ENCODE peak calls at places on chromosomes 2 and 18, in nine cellular contexts. Y is psoas muscle, K is kidney, F is IMR-90, L is lower lobe of right lung, J is tibial nerve, C is uterus, W is right lobe of liver, U is H9. V is an unnamed sample. For H3K4me1, the result is how much of the 10 kb centered on the place peaks cover.

GRCh38 chr18:6660334-6660733 is 69.2 kb upstream of the ARHGAP28 start:
- DNase-seq in Y (no peak), K (no peak), F (peak), L (no peak), J (no peak), C (no peak), W (no peak), U (no peak), V (no peak)

GRCh38 chr2:236209535-236209934 is 41.3 kb upstream of the GBX2 start:
- DNase-seq in Y (no peak), K (no peak), F (no peak), L (no peak), J (no peak), C (no peak), W (no peak), U (peak), V (no peak)

GRCh38 chr2:24456610-24457556 is 34.2 kb upstream of the NCOA1 start:
- DNase-seq in Y (peak), K (peak), F (peak), L (no peak), J (peak), C (peak), W (no peak), U (no peak), V (no peak)

GRCh38 chr2:238038203-238038602 is 22.6 kb upstream of the SCLY start:
- DNase-seq in Y (no peak), K (peak), F (no peak), L (no peak), J (no peak), C (no peak), W (no peak), U (no peak), V (no peak)

GRCh38 chr2:163515836-163516235 is 220.0 kb downstream of the FIGN start:
- DNase-seq in Y (no peak), K (no peak), F (no peak), L (no peak), J (no peak), C (no peak), W (no peak), U (no peak), V (no peak)

GRCh38 chr2:207534390-207534789 is 4.6 kb downstream of the CREB1 start:
- DNase-seq in Y (no peak), K (no peak), F (no peak), L (no peak), J (no peak), C (no peak), W (no peak), U (no peak), V (no peak)

GRCh38 chr2:151560289-151560688 is 150.6 kb downstream of the RIF1 start:
- DNase-seq in Y (no peak), K (no peak), F (peak), L (no peak), J (no peak), C (no peak), W (no peak), U (no peak), V (no peak)

GRCh38 chr2:170503971-170504819 is 210.9 kb upstream of the SP5 start:
- DNase-seq in Y (no peak), K (no peak), F (no peak), L (no peak), J (no peak), C (no peak), W (no peak), U (no peak), V (no peak)

GRCh38 chr2:187475499-187476248 is 27.6 kb upstream of the CALCRL start:
- DNase-seq in Y (no peak), K (no peak), F (no peak), L (no peak), J (no peak), C (no peak), W (no peak), U (no peak), V (no peak)

GRCh38 chr2:133497261-133497893 is 70.9 kb downstream of the NCKAP5 start:
- DNase-seq in Y (no peak), K (no peak), F (peak), L (no peak), J (no peak), C (no peak), W (no peak), U (peak), V (no peak)

GRCh38 chr18:39389800-39390379 is 1824.3 kb upstream of the CELF4 start:
- DNase-seq in Y (no peak), K (peak), F (no peak), L (no peak), J (no peak), C (no peak), W (no peak), U (peak), V (no peak)

GRCh38 chr2:220703279-220703678 is 868.8 kb downstream of the EPHA4 start:
- DNase-seq in Y (no peak), K (no peak), F (peak), L (no peak), J (no peak), C (no peak), W (no peak), U (no peak), V (no peak)

GRCh38 chr18:55657572-55658331 is 69.8 kb upstream of the TCF4 start:
- DNase-seq in Y (no peak), K (no peak), F (no peak), L (no peak), J (no peak), C (no peak), W (no peak), U (no peak), V (no peak)

GRCh38 chr2:10523406-10524189 is 75.5 kb upstream of the ODC1 start:
- DNase-seq in Y (no peak), K (peak), F (no peak), L (no peak), J (no peak), C (no peak), W (no peak), U (no peak), V (no peak)

GRCh38 chr2:23628926-23629325 is 243.9 kb downstream of the KLHL29 start:
- DNase-seq in Y (no peak), K (peak), F (no peak), L (peak), J (no peak), C (no peak), W (no peak), U (no peak), V (no peak)

DNA sequence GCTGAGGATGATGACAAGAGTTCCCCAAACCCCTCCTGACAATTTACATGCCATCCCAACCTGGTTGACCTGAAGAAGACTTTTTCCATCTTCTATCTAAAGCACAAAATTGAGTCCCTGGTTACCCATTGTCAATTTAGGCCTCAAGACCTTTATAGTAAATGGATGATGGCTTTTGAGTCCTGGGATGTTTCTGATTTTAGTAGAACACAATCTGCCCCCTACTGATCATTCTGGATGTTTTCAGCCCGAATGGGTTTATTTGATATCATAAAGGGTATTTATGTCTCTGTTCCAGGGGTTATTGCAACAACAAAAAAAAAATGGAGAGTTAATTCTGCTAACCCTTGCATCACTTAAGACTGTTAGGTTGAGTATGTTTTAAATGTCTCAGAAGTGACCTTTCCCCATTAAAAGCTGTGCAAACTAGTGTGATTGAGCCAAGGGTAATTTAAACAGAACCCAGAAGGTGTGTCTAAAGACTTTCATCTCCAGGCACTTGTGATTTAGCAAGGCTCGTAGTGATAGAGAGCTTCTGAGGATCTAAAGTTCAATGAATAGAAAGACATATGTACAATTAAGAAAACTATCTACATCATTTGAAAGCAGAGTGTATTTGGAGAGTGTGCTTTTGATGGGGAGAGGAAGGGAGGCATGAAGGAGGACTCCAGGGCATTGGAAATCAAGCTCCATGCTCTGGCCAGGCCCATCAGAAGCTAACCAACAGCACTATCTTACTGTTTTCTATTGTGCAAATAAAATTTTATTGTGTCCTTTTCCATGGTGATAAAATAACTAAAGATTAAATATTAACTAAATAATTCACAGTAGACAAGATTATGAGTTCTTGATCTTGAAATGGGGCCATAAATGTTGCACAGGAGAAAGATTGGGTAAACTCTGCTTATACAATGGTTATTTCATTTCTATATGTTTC is 96.6 kb upstream of the NOSTRIN start:
- DNase-seq in Y (no peak), K (no peak), F (peak), L (no peak), J (no peak), C (no peak), W (no peak), U (no peak), V (peak)
- H3K27ac ChIP-seq in Y (no peak), K (no peak), F (no peak), L (no peak), J (no peak), C (no peak), W (no peak), U (no peak), V (no peak)

DNA sequence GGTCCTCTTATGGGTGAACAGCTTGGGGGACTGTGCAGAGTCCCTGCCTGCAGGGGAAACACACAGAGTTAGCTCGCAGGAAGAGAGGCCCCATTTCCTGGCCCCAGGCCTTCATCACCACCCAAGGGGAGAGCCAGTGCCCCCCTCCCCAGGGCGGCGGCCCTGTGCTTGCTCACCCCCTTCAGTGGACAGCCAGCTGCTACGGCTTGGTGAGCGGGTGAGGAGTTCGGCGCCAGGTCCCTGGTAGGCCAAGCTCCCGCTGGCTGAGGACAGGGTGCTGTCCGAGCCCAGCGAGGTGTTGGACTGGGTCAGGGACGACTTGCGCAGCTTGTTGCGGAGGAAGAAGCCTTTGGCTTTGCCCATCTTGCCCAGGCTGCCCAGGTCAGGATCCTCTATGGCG is 17.2 kb upstream of the SFXN5 start:
- DNase-seq in Y (no peak), K (peak), F (no peak), L (no peak), J (no peak), C (no peak), W (no peak), U (no peak), V (no peak)
- H3K4me1 ChIP-seq in Y (under half), K (half or more), F (under half), L (under half), J (half or more), C (under half), W (under half), U (under half), V (under half)

GRCh38 chr2:70923378-70924015 is 12.2 kb upstream of the ATP6V1B1 start:
- DNase-seq in Y (no peak), K (no peak), F (no peak), L (no peak), J (peak), C (no peak), W (peak), U (peak), V (peak)
- TF ChIP-seq CTCF in Y (no peak), K (no peak), F (no peak), L (no peak), J (no peak), C (no peak), W (no peak), U (peak), V (no peak)

DNA sequence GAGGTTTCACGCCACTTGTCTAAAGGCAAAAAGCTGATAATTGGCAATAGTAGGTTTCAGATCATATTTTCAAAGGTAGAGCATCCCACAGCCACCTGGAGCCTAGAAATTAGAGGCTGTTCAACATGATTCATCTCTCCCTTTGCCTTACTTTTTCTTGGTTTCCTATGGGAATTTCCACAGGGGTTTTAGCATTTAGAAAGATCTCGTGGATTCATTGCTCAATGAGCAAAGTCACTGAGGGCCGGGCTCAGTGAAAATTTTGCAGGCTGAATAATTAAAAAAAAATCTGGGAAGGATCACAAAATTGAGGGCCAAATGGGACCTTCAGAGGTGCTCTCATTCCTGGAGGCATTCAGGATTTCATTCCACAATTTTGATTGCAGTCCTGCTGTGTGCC is 137.1 kb downstream of the VAPA start:
- DNase-seq in Y (no peak), K (no peak), F (peak), L (no peak), J (no peak), C (no peak), W (no peak), U (no peak), V (no peak)
- H3K27ac ChIP-seq in Y (no peak), K (no peak), F (peak), L (no peak), J (peak), C (peak), W (no peak), U (no peak), V (no peak)

DNA sequence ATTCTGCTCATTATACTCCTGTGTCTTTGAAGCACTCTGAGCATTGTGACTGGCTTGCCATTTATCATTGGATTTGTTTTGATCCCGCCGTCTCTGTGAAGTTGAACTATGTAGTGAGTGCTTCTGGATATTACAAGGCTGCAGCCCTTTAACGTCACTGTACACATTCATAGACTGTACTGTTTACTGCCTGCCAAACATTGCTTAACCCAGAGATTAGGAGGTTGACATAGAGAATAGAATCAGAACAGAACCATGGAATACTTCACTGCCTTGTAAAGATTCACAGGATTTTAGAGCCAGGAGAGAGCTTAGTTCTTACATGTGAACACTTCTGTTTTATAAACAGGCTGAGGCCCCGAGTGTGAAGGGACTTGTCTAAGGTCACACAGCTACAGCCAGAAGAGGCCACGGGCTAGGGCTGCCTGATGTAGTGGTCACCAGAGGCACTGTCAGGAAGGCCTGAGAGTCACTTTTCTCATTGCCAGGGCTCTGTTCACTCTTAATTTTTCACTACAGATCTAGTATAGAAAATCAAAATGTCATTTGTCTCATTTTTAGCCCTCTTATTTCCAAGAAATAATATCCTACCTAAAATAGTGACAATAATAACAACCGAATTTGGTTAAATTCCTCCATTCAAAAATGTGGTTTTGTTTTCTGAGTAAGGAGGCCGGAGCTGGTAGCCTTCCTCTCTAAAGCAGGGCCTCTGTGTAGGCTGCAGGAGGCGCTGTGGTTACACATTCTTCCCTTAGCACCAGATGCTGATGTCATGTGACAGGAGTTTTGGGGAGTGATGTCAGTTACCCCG is 87.9 kb downstream of the UGGT1 start:
- DNase-seq in Y (peak), K (no peak), F (peak), L (peak), J (no peak), C (peak), W (peak), U (peak), V (no peak)
- H3K4me1 ChIP-seq in Y (under half), K (under half), F (under half), L (under half), J (under half), C (under half), W (under half), U (under half), V (under half)

DNA sequence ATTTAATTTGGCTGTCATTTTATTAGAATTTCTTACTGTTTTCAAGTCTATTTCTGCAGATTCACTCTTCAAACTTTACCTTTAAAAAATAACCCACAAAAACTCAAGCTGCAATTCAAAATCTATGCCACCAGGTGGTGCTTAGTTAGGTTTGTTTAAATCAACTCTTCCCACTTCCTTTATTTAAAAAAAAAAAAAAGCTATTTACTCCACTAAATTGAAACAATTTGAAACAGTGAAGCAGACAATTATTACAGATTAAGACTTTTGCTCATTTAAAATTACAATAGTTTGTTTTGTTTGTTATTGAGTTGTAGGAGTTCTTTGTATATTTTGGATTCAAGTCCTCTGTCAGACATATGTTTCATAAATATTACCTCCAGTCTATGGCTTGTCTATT is 300.0 kb downstream of the PDE11A start:
- DNase-seq in Y (no peak), K (no peak), F (peak), L (no peak), J (no peak), C (no peak), W (no peak), U (no peak), V (no peak)
- TF ChIP-seq CTCF in Y (peak), K (peak), F (peak), L (peak), J (peak), C (no peak), W (peak), U (peak), V (peak)

DNA sequence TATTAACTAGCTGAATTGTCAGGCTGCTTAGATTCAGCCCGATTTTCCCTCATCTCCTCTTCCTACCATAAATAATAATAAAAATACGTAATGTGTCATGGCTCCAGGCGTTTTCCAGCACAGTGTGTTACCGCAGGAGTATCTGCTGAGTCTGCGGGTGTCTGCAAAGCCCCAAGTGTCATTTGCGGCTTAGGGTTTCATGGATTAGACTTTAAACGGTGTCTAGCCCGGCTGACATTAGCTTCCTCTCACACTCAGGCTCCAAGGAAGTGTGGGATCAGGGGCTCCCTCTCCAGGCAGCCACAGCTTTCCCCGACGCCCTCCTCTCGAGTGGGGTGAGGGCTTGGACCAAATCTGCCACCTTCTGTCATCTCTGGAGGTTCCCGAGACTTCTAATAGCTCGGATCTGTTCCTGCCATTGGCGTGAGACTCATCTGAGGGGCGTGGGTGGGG is 14.1 kb upstream of the HOXD1 start:
- DNase-seq in Y (no peak), K (no peak), F (no peak), L (no peak), J (no peak), C (peak), W (no peak), U (no peak), V (no peak)
- H3K27ac ChIP-seq in Y (no peak), K (peak), F (no peak), L (no peak), J (no peak), C (peak), W (no peak), U (no peak), V (no peak)

DNA sequence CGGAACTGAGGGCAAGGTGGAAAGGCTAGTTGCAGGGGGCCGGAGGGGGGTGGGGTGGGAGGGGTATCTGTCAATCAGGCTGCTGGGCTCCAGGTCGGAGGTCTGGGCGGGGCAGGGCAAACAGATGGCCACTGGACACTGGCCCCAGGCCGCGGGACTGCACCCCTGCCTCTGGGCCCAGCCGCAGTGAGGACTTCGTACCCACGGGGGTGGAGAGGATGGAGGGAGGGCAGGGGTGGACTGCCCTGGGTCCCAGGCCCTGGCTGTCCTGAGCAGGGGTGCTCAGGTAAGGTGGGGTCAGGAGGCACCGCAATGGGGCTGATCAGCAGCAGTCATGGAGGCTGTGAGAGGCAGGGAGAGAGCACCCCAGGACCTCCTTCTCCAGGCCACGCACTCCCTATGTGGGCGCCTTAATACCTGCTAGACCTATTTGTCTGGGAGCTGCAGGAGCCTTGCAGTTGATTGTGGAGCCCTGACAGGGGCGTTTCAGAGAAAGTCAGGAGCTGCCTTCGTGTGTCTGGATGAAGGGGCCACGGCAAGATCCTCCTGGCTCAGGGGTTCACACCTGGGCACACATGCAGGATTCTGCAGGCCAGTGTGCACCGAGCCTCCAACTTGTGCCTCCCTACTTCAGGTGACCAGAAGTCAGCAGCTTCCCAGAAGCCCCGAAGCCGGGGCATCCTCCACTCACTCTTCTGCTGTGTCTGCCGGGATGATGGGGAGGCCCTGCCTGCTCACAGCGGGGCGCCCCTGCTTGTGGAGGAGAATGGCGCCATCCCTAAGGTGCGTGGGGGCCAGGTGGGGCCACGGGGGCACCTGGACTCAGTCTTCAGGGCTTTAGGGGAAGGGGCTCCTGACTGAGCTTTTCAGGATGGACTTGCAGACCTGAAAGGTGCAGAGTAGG is 1.5 kb downstream of the CTDSP1 start:
- DNase-seq in Y (no peak), K (peak), F (no peak), L (peak), J (no peak), C (no peak), W (peak), U (no peak), V (no peak)
- H3K4me1 ChIP-seq in Y (under half), K (under half), F (under half), L (half or more), J (half or more), C (under half), W (under half), U (under half), V (under half)

V was measured in pancreas.